ENCODE peak calls at places on chromosomes 4 and X, in four cellular contexts. X is activated T-cell treated with anti-CD3 and anti-CD28 coated beads, Interleukin-2, amount 50 U/mL, for 72 hours; M is RWPE2; K is kidney. L is an unnamed sample.

GRCh38 chr4:152999376-153000067 is 63.4 kb downstream of the FHDC1 start:
- DNase-seq in X (no peak), M (no peak), K (no peak), L (no peak)

GRCh38 chrX:31036895-31037294 is 34.9 kb downstream of the FTHL17 start:
- DNase-seq in X (no peak), M (no peak), K (no peak), L (no peak)

GRCh38 chr4:154205471-154205870 is 286.1 kb downstream of the DCHS2 start:
- DNase-seq in X (no peak), M (no peak), K (no peak), L (no peak)

GRCh38 chr4:2426711-2427275 is 8.0 kb downstream of the CFAP99 start:
- DNase-seq in X (no peak), M (peak), K (peak), L (no peak)

GRCh38 chr4:118277243-118277642 is 75.6 kb downstream of the PRSS12 start:
- DNase-seq in X (no peak), M (no peak), K (no peak), L (no peak)

GRCh38 chr4:53431052-53431451 is 53.6 kb downstream of the FIP1L1 start:
- DNase-seq in X (no peak), M (no peak), K (no peak), L (no peak)

GRCh38 chrX:119132961-119133360 is 5.3 kb upstream of the KIAA1210 start:
- DNase-seq in X (no peak), M (no peak), K (no peak), L (no peak)

GRCh38 chrX:154015581-154016264 is 4.0 kb downstream of the IRAK1 start:
- DNase-seq in X (no peak), M (no peak), K (peak), L (no peak)

GRCh38 chrX:40420899-40421729 is 159.7 kb upstream of the ATP6AP2 start:
- DNase-seq in X (no peak), M (no peak), K (no peak), L (no peak)

GRCh38 chrX:114580336-114580735 is 3.5 kb upstream of the HTR2C start:
- DNase-seq in X (no peak), M (no peak), K (no peak), L (no peak)

GRCh38 chrX:39733745-39734144 is 364.0 kb downstream of the BCOR start:
- DNase-seq in X (no peak), M (no peak), K (no peak), L (no peak)

GRCh38 chrX:42818151-42818921 is 40.4 kb upstream of the PPP1R2C start:
- DNase-seq in X (no peak), M (no peak), K (peak), L (no peak)

GRCh38 chrX:151899622-151900021 is 13.1 kb upstream of the MAGEA4 start:
- DNase-seq in X (no peak), M (no peak), K (no peak), L (no peak)

GRCh38 chr4:143700420-143701352 is at the start of gene FREM3:
- DNase-seq in X (no peak), M (no peak), K (peak), L (peak)

L was measured in upper lobe of right lung.